ENCODE peak calls at places on chromosomes 11 and 22, in four cellular contexts. H is hypothalamus, F is right cardiac atrium, K is EL. R is an unnamed sample.

GRCh38 chr22:44181912-44182590 is 1.3 kb downstream of the PARVG start:
- DNase-seq in K (no peak), F (no peak), H (no peak), R (no peak)

GRCh38 chr11:70928854-70929598 is 323.4 kb downstream of the SHANK2 start:
- DNase-seq in K (no peak), F (no peak), H (no peak), R (no peak)

GRCh38 chr11:28110108-28110838 is 2.1 kb downstream of the METTL15 start:
- DNase-seq in F (peak; percentile 83), H (peak; percentile 71), K (peak; percentile 83), R (peak; percentile 78)

GRCh38 chr11:23727821-23728220 is 769.0 kb upstream of the LUZP2 start:
- DNase-seq in F (no peak), K (peak; percentile 49), H (no peak), R (peak; percentile 43)

GRCh38 chr11:62437616-62438015 is 18.8 kb downstream of the SCGB1A1 start:
- DNase-seq in H (no peak), F (no peak), K (no peak), R (no peak)

GRCh38 chr11:126318642-126319373 is 14.9 kb downstream of the DCPS start:
- DNase-seq in K (peak; percentile 87), H (no peak), F (no peak), R (peak; percentile 74)

GRCh38 chr11:103091024-103091423 is 936 bp downstream of the DCUN1D5 start:
- DNase-seq in K (peak; percentile 25), H (no peak), F (no peak), R (peak; percentile 49)

GRCh38 chr11:65357856-65358356 is 3.4 kb downstream of the TIGD3 start:
- DNase-seq in K (no peak), F (no peak), H (no peak), R (no peak)

GRCh38 chr22:38831166-38831945 is 12.5 kb downstream of the NPTXR start:
- DNase-seq in F (no peak), K (peak; percentile 78), H (no peak), R (peak; percentile 75)

R was measured in MCF 10A.